ENCODE peak calls at places on chromosomes 12 and 14, in seven cellular contexts. C is left colon, B is hypothalamus, R is Caki2, I is HCT116, N is neural progenitor cell, E is GM03348. Z is an unnamed sample.

GRCh38 chr12:5264006-5264405 is 167.9 kb upstream of the NTF3 start:
- DNase-seq in I (no peak), E (no peak), B (no peak), R (no peak), N (no peak), C (peak), Z (no peak)

GRCh38 chr14:88424573-88424972 is 39.1 kb downstream of the SPATA7 start:
- DNase-seq in B (no peak), R (no peak), C (no peak), N (no peak), I (no peak), E (peak), Z (no peak)

GRCh38 chr14:96056509-96057422 is 17.6 kb downstream of the C14orf132 start:
- DNase-seq in C (no peak), B (no peak), E (no peak), R (no peak), N (peak), I (no peak), Z (no peak)

GRCh38 chr12:47562201-47562600 is 143.6 kb downstream of the RPAP3 start:
- DNase-seq in E (no peak), I (no peak), N (no peak), C (no peak), B (no peak), R (no peak), Z (no peak)

GRCh38 chr12:116141110-116141832 is 136.2 kb downstream of the MED13L start:
- DNase-seq in E (no peak), C (no peak), B (no peak), R (no peak), I (no peak), N (no peak), Z (peak)

GRCh38 chr14:99348816-99349609 is 77.0 kb upstream of the BCL11B start:
- DNase-seq in C (no peak), E (no peak), I (no peak), B (no peak), R (no peak), N (no peak), Z (no peak)

GRCh38 chr12:51388066-51388799 is 3.0 kb downstream of the GALNT6 start:
- DNase-seq in B (no peak), N (no peak), R (no peak), C (peak), E (peak), I (no peak), Z (no peak)

GRCh38 chr12:120402217-120402616 is 33.3 kb upstream of the MSI1 start:
- DNase-seq in C (no peak), N (peak), B (no peak), I (no peak), E (no peak), R (no peak), Z (no peak)

GRCh38 chr12:131444220-131445164 is 266.4 kb upstream of the SFSWAP start:
- DNase-seq in C (no peak), B (no peak), N (no peak), I (no peak), E (no peak), R (no peak), Z (no peak)

GRCh38 chr12:124286414-124286813 is 8.5 kb upstream of the RFLNA start:
- DNase-seq in B (no peak), N (no peak), E (no peak), R (no peak), I (no peak), C (peak), Z (no peak)

GRCh38 chr12:98838282-98838681 is 193.2 kb downstream of the APAF1 start:
- DNase-seq in N (no peak), I (no peak), E (peak), B (no peak), C (no peak), R (no peak), Z (no peak)

GRCh38 chr12:117134059-117134458 is 34.8 kb upstream of the TESC start:
- DNase-seq in R (no peak), E (no peak), B (no peak), C (no peak), N (no peak), I (no peak), Z (no peak)

Z was measured in ACHN.